ENCODE peak calls at places on chromosomes 5 and 9, in four cellular contexts. One of them, this sample, is unnamed.

GRCh38 chr9:137837345-137838278 is 40.0 kb upstream of the CACNA1B start:
- DNase-seq in dermis blood vessel endothelial cell: no peak
- DNase-seq in T-helper 2 cell: no peak
- DNase-seq in NCI-H1417 treated with DMSO at 0.1 percent for 48 hours: no peak
- DNase-seq in this sample: no peak

GRCh38 chr5:155539958-155540595 is 526.5 kb downstream of the KIF4B start:
- DNase-seq in dermis blood vessel endothelial cell: no peak
- DNase-seq in T-helper 2 cell: no peak
- DNase-seq in NCI-H1417 treated with DMSO at 0.1 percent for 48 hours: no peak
- DNase-seq in this sample: no peak

GRCh38 chr5:1311443-1312055 is 16.7 kb upstream of the TERT start:
- DNase-seq in dermis blood vessel endothelial cell: no peak
- DNase-seq in T-helper 2 cell: no peak
- DNase-seq in NCI-H1417 treated with DMSO at 0.1 percent for 48 hours: no peak
- DNase-seq in this sample: no peak

GRCh38 chr9:73059304-73059703 is 92.4 kb upstream of the ANXA1 start:
- DNase-seq in dermis blood vessel endothelial cell: no peak
- DNase-seq in T-helper 2 cell: no peak
- DNase-seq in NCI-H1417 treated with DMSO at 0.1 percent for 48 hours: no peak
- DNase-seq in this sample: no peak

GRCh38 chr5:150489358-150490295 is 18.3 kb upstream of the NDST1 start:
- DNase-seq in dermis blood vessel endothelial cell: no peak
- DNase-seq in T-helper 2 cell: no peak
- DNase-seq in NCI-H1417 treated with DMSO at 0.1 percent for 48 hours: no peak
- DNase-seq in this sample: no peak

GRCh38 chr5:31328031-31328430 is 134.5 kb downstream of the CDH6 start:
- DNase-seq in dermis blood vessel endothelial cell: no peak
- DNase-seq in T-helper 2 cell: no peak
- DNase-seq in NCI-H1417 treated with DMSO at 0.1 percent for 48 hours: no peak
- DNase-seq in this sample: no peak

GRCh38 chr5:14034991-14035390 is 90.5 kb upstream of the DNAH5 start:
- DNase-seq in dermis blood vessel endothelial cell: peak
- DNase-seq in T-helper 2 cell: no peak
- DNase-seq in NCI-H1417 treated with DMSO at 0.1 percent for 48 hours: no peak
- DNase-seq in this sample: peak

GRCh38 chr5:79720096-79720495 is 30.5 kb downstream of the CMYA5 start:
- DNase-seq in dermis blood vessel endothelial cell: no peak
- DNase-seq in T-helper 2 cell: no peak
- DNase-seq in NCI-H1417 treated with DMSO at 0.1 percent for 48 hours: no peak
- DNase-seq in this sample: no peak

GRCh38 chr9:109118802-109119438 is 827 bp downstream of the TMEM245 start:
- DNase-seq in dermis blood vessel endothelial cell: no peak
- DNase-seq in T-helper 2 cell: no peak
- DNase-seq in NCI-H1417 treated with DMSO at 0.1 percent for 48 hours: no peak
- DNase-seq in this sample: peak

GRCh38 chr5:74943905-74944304 is 77.7 kb upstream of the FAM169A start:
- DNase-seq in dermis blood vessel endothelial cell: no peak
- DNase-seq in T-helper 2 cell: no peak
- DNase-seq in NCI-H1417 treated with DMSO at 0.1 percent for 48 hours: no peak
- DNase-seq in this sample: no peak

GRCh38 chr9:105278751-105279150 is 34.3 kb downstream of the SLC44A1 start:
- DNase-seq in dermis blood vessel endothelial cell: no peak
- DNase-seq in T-helper 2 cell: no peak
- DNase-seq in NCI-H1417 treated with DMSO at 0.1 percent for 48 hours: no peak
- DNase-seq in this sample: no peak

GRCh38 chr5:161372682-161373344 is 173.7 kb downstream of the GABRB2 start:
- DNase-seq in dermis blood vessel endothelial cell: no peak
- DNase-seq in T-helper 2 cell: no peak
- DNase-seq in NCI-H1417 treated with DMSO at 0.1 percent for 48 hours: no peak
- DNase-seq in this sample: no peak

GRCh38 chr9:129143461-129143927 is 32.3 kb downstream of the PTPA start:
- DNase-seq in dermis blood vessel endothelial cell: peak
- DNase-seq in T-helper 2 cell: no peak
- DNase-seq in NCI-H1417 treated with DMSO at 0.1 percent for 48 hours: no peak
- DNase-seq in this sample: peak

GRCh38 chr9:33233659-33234335 is 6.2 kb upstream of the SPINK4 start:
- DNase-seq in dermis blood vessel endothelial cell: peak
- DNase-seq in T-helper 2 cell: no peak
- DNase-seq in NCI-H1417 treated with DMSO at 0.1 percent for 48 hours: no peak
- DNase-seq in this sample: peak

GRCh38 chr9:77649109-77649812 is 1.1 kb upstream of the GNA14 start:
- DNase-seq in dermis blood vessel endothelial cell: peak
- DNase-seq in T-helper 2 cell: no peak
- DNase-seq in NCI-H1417 treated with DMSO at 0.1 percent for 48 hours: no peak
- DNase-seq in this sample: peak

GRCh38 chr5:137594717-137595116 is 95.6 kb upstream of the SPOCK1 start:
- DNase-seq in dermis blood vessel endothelial cell: peak
- DNase-seq in T-helper 2 cell: no peak
- DNase-seq in NCI-H1417 treated with DMSO at 0.1 percent for 48 hours: no peak
- DNase-seq in this sample: no peak

GRCh38 chr9:96125624-96126023 is 176.4 kb downstream of the HSD17B3 start:
- DNase-seq in dermis blood vessel endothelial cell: no peak
- DNase-seq in T-helper 2 cell: no peak
- DNase-seq in NCI-H1417 treated with DMSO at 0.1 percent for 48 hours: no peak
- DNase-seq in this sample: no peak

GRCh38 chr5:13316191-13316590 is 628.3 kb downstream of the DNAH5 start:
- DNase-seq in dermis blood vessel endothelial cell: no peak
- DNase-seq in T-helper 2 cell: no peak
- DNase-seq in NCI-H1417 treated with DMSO at 0.1 percent for 48 hours: no peak
- DNase-seq in this sample: no peak

GRCh38 chr5:6843821-6844220 is 130.6 kb downstream of the TENT4A start:
- DNase-seq in dermis blood vessel endothelial cell: no peak
- DNase-seq in T-helper 2 cell: no peak
- DNase-seq in NCI-H1417 treated with DMSO at 0.1 percent for 48 hours: no peak
- DNase-seq in this sample: no peak

GRCh38 chr5:132561601-132562000 is 4.8 kb downstream of the RAD50 start:
- DNase-seq in dermis blood vessel endothelial cell: no peak
- DNase-seq in T-helper 2 cell: no peak
- DNase-seq in NCI-H1417 treated with DMSO at 0.1 percent for 48 hours: no peak
- DNase-seq in this sample: no peak

GRCh38 chr5:134148986-134149539 is 27.7 kb downstream of the SKP1 start:
- DNase-seq in dermis blood vessel endothelial cell: no peak
- DNase-seq in T-helper 2 cell: no peak
- DNase-seq in NCI-H1417 treated with DMSO at 0.1 percent for 48 hours: no peak
- DNase-seq in this sample: no peak

GRCh38 chr5:54743997-54744788 is 226.6 kb downstream of the SNX18 start:
- DNase-seq in dermis blood vessel endothelial cell: peak
- DNase-seq in T-helper 2 cell: no peak
- DNase-seq in NCI-H1417 treated with DMSO at 0.1 percent for 48 hours: no peak
- DNase-seq in this sample: peak

GRCh38 chr5:125756456-125756855 is 666.8 kb upstream of the GRAMD2B start:
- DNase-seq in dermis blood vessel endothelial cell: no peak
- DNase-seq in T-helper 2 cell: no peak
- DNase-seq in NCI-H1417 treated with DMSO at 0.1 percent for 48 hours: no peak
- DNase-seq in this sample: no peak

GRCh38 chr5:80764786-80765185 is 110.0 kb upstream of the DHFR start:
- DNase-seq in dermis blood vessel endothelial cell: no peak
- DNase-seq in T-helper 2 cell: no peak
- DNase-seq in NCI-H1417 treated with DMSO at 0.1 percent for 48 hours: no peak
- DNase-seq in this sample: no peak

GRCh38 chr5:67315082-67315801 is 118.6 kb upstream of the CD180 start:
- DNase-seq in dermis blood vessel endothelial cell: peak
- DNase-seq in T-helper 2 cell: no peak
- DNase-seq in NCI-H1417 treated with DMSO at 0.1 percent for 48 hours: no peak
- DNase-seq in this sample: peak

GRCh38 chr5:147223343-147223742 is 11.5 kb upstream of the STK32A start:
- DNase-seq in dermis blood vessel endothelial cell: no peak
- DNase-seq in T-helper 2 cell: no peak
- DNase-seq in NCI-H1417 treated with DMSO at 0.1 percent for 48 hours: no peak
- DNase-seq in this sample: no peak

GRCh38 chr9:130498918-130499698 is 54.3 kb downstream of the ASS1 start:
- DNase-seq in dermis blood vessel endothelial cell: no peak
- DNase-seq in T-helper 2 cell: no peak
- DNase-seq in NCI-H1417 treated with DMSO at 0.1 percent for 48 hours: no peak
- DNase-seq in this sample: no peak

GRCh38 chr5:174916227-174916626 is 191.8 kb downstream of the MSX2 start:
- DNase-seq in dermis blood vessel endothelial cell: no peak
- DNase-seq in T-helper 2 cell: no peak
- DNase-seq in NCI-H1417 treated with DMSO at 0.1 percent for 48 hours: no peak
- DNase-seq in this sample: no peak

GRCh38 chr9:27371382-27371781 is 74.4 kb upstream of the EQTN start:
- DNase-seq in dermis blood vessel endothelial cell: no peak
- DNase-seq in T-helper 2 cell: no peak
- DNase-seq in NCI-H1417 treated with DMSO at 0.1 percent for 48 hours: no peak
- DNase-seq in this sample: peak

GRCh38 chr5:59905217-59905616 is 11.7 kb upstream of the PDE4D start:
- DNase-seq in dermis blood vessel endothelial cell: no peak
- DNase-seq in T-helper 2 cell: no peak
- DNase-seq in NCI-H1417 treated with DMSO at 0.1 percent for 48 hours: no peak
- DNase-seq in this sample: no peak

GRCh38 chr9:131397100-131397790 is 3.4 kb downstream of the PRRC2B start:
- DNase-seq in dermis blood vessel endothelial cell: peak
- DNase-seq in T-helper 2 cell: no peak
- DNase-seq in NCI-H1417 treated with DMSO at 0.1 percent for 48 hours: no peak
- DNase-seq in this sample: no peak

GRCh38 chr5:104241051-104241450 is 678.5 kb upstream of the NUDT12 start:
- DNase-seq in dermis blood vessel endothelial cell: no peak
- DNase-seq in T-helper 2 cell: no peak
- DNase-seq in NCI-H1417 treated with DMSO at 0.1 percent for 48 hours: no peak
- DNase-seq in this sample: no peak